ENCODE peak calls at places on chromosome 14, in six cellular contexts. R is HepG2, Z is suprapubic skin, A is H1, V is HCT116, K is Panc1. W is an unnamed sample.

GRCh38 chr14:103130965-103131364 is 7.7 kb downstream of the TNFAIP2 start:
- DNase-seq in A (no peak), K (no peak), Z (no peak), R (no peak), V (no peak), W (peak)

GRCh38 chr14:74223016-74223415 is 16.2 kb upstream of the VSX2 start:
- DNase-seq in V (no peak), R (no peak), A (no peak), K (no peak), Z (no peak), W (no peak)

GRCh38 chr14:100691395-100692025 is 35.2 kb upstream of the DLK1 start:
- DNase-seq in Z (no peak), R (no peak), K (no peak), A (no peak), V (no peak), W (no peak)

GRCh38 chr14:67486890-67487289 is 1.6 kb downstream of the TMEM229B start:
- DNase-seq in R (no peak), A (no peak), K (no peak), Z (no peak), V (no peak), W (no peak)

GRCh38 chr14:22848391-22849164 is 12.2 kb downstream of the MMP14 start:
- DNase-seq in V (no peak), R (no peak), A (no peak), Z (peak), K (no peak), W (peak)

GRCh38 chr14:101022916-101023435 is 119.5 kb upstream of the RTL1 start:
- DNase-seq in A (no peak), V (no peak), R (no peak), Z (peak), K (no peak), W (no peak)

GRCh38 chr14:106039400-106039799 is 513.0 kb downstream of the TMEM121 start:
- DNase-seq in V (peak), R (no peak), K (no peak), A (no peak), Z (no peak), W (no peak)

GRCh38 chr14:75864352-75864751 is 117.4 kb downstream of the TGFB3 start:
- DNase-seq in K (no peak), R (no peak), A (no peak), V (no peak), Z (no peak), W (no peak)

GRCh38 chr14:105420141-105420975 is 731 bp downstream of the MTA1 start:
- DNase-seq in V (no peak), K (no peak), A (no peak), Z (no peak), R (no peak), W (no peak)

GRCh38 chr14:96799489-96800056 is 2.4 kb downstream of the VRK1 start:
- DNase-seq in Z (no peak), K (no peak), R (peak), A (no peak), V (no peak), W (no peak)

GRCh38 chr14:94046696-94047250 is 20.6 kb downstream of the OTUB2 start:
- DNase-seq in A (no peak), K (no peak), Z (no peak), R (no peak), V (no peak), W (peak)

GRCh38 chr14:81710232-81710845 is 176.7 kb upstream of the SEL1L start:
- DNase-seq in Z (no peak), A (no peak), K (peak), V (peak), R (peak), W (no peak)

GRCh38 chr14:92362781-92363235 is 39.8 kb downstream of the SLC24A4 start:
- DNase-seq in R (no peak), V (no peak), K (no peak), A (no peak), Z (no peak), W (no peak)

GRCh38 chr14:77103954-77104353 is 5.9 kb downstream of the CIPC start:
- DNase-seq in R (no peak), Z (no peak), A (no peak), K (no peak), V (no peak), W (no peak)

GRCh38 chr14:61561144-61561543 is 134.2 kb upstream of the HIF1A start:
- DNase-seq in A (no peak), K (no peak), Z (no peak), R (peak), V (no peak), W (no peak)

GRCh38 chr14:91367173-91368171 is 50.1 kb downstream of the CCDC88C start:
- DNase-seq in Z (no peak), K (no peak), V (no peak), R (no peak), A (no peak), W (peak)

GRCh38 chr14:55801121-55801520 is 221.1 kb downstream of the KTN1 start:
- DNase-seq in K (no peak), A (no peak), Z (no peak), V (no peak), R (no peak), W (no peak)

GRCh38 chr14:55804198-55804553 is 224.2 kb downstream of the KTN1 start:
- DNase-seq in R (no peak), Z (no peak), A (no peak), K (no peak), V (no peak), W (no peak)

GRCh38 chr14:55805250-55805649 is 225.2 kb downstream of the KTN1 start:
- DNase-seq in V (no peak), K (no peak), Z (no peak), A (no peak), R (no peak), W (no peak)

GRCh38 chr14:55803506-55804197 is 223.6 kb downstream of the KTN1 start:
- DNase-seq in R (no peak), Z (no peak), K (no peak), V (peak), A (no peak), W (no peak)

GRCh38 chr14:55802986-55803431 is 223.0 kb downstream of the KTN1 start:
- DNase-seq in K (peak), Z (no peak), A (no peak), V (peak), R (peak), W (no peak)
- TF ChIP-seq POLR2AphosphoS5 in K (no peak), Z (no peak), A (no peak), V (peak), R (no peak), W (no peak)

GRCh38 chr14:50340945-50341344 is 28.8 kb downstream of the DMAC2L start:
- DNase-seq in Z (no peak), R (no peak), V (no peak), A (no peak), K (no peak), W (no peak)
- TF ChIP-seq CTCF in Z (no peak), R (peak), V (peak), A (peak), K (peak), W (no peak)

DNA sequence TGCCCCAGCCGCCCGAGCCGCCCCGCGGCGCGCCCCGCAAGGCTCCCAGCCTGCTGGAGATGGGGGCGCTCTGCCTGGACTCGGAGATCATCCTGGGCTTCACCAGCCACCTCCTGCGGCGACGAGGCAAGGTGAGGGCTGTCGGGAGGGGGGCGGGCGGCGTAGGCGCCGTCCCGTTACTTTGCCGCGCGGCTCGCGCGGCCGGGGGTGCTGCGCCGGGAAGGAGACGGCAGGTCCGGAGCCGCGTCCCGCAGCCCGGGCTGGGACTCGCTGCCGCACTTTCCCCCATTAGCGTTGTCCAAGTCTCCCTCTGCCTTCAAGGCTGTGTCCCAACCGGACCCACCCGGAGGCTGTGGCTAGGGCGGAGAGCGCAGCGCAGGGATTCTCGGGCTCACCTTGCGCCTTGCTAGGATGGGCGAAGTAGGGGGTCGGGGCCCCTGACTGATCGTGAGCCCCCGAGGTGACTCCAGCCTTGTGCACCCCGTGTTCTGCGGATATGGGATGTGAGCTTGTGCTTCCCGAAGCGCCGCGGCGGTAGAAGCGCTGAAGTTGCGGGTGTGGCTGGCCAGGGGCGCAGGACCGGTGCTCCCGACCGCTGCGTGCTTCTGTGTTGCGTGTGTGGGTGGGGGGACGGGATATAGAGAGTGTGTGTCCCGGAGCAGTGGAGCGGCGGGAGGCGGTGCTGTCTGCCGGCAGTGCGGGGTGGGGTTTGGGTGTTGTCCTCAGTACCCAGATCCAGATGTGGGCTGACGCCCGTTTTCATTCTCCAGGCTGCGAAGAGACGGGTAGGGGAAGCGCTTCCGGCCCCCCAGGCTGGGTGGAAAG is 1.7 kb upstream of the KIF26A start:
- DNase-seq in R (no peak), Z (peak), K (no peak), V (no peak), A (no peak), W (no peak)
- TF ChIP-seq POLR2AphosphoS5 in R (no peak), Z (no peak), K (no peak), V (no peak), A (no peak), W (no peak)

DNA sequence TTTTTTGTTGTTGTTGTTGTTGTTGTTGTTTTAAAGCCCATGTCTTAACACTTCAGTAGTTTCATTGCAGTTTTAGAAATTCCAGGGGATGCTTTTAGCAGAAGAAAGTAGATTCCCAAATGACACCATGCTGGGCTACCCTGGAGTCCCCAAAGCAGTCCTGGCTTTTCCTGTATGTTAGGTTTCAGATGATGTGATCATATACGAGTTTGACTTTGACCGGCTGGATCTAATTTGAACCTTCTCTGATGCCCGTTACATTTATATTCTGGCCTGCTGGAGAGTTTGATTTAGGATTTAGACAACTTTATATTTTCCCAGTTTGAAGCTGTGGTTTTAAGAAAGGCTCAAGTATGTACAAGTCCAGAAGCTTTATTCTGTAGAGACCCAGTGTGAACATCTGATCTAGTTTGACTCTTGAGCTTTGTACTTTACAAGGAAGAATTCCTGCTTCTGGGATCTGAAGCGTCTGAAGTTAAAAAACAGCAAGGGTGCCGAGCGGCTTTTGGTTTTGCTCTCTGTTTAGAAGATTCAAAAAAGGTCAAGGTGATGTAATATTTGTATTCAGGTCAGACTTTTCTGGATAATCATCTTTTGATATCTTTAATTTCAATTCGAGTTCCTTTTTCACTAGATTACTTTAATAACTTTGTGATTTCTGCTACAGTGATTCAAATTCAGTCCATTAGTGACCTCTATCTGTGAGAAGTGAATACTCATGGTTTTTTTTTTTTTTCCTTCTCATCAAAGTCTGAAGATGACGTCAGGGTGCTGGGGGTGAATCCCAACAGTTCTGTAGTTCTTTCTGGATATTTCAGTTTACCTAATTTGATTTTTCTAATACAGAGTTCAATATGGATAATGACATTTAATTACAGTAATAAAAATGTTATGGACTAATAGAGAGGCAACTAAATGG is 6.2 kb downstream of the FLRT2 start:
- DNase-seq in A (no peak), R (peak), V (no peak), K (no peak), Z (no peak), W (no peak)
- TF ChIP-seq CTCF in A (no peak), R (peak), V (no peak), K (peak), Z (peak), W (peak)

W was measured in breast epithelium.